ENCODE peak calls at places on chromosome 22, in eight cellular contexts. F is HCT116, P is GM23338, D is HL-60, W is SK-N-SH, S is HepG2, C is GM12878, G is K562. J is an unnamed sample.

GRCh38 chr22:40605676-40606250 is 30.8 kb downstream of the MRTFA start:
- DNase-seq in F (no peak), P (no peak), D (no peak), W (no peak), S (no peak), C (no peak), G (no peak), J (no peak)

GRCh38 chr22:48628891-48629559 is 1198.6 kb downstream of the BRD1 start:
- DNase-seq in F (no peak), P (no peak), D (no peak), W (no peak), S (no peak), C (no peak), G (no peak), J (no peak)

GRCh38 chr22:22935546-22936157 is 48.0 kb downstream of the IGLL5 start:
- DNase-seq in F (no peak), P (peak; percentile 24), D (peak; percentile 29), W (no peak), S (no peak), C (peak; percentile 99), G (peak; percentile 72), J (no peak)

GRCh38 chr22:49182416-49182815 is 645.3 kb downstream of the BRD1 start:
- DNase-seq in F (no peak), P (no peak), D (no peak), W (no peak), S (no peak), C (no peak), G (no peak), J (no peak)

GRCh38 chr22:29623553-29624169 is 20.2 kb downstream of the NF2 start:
- DNase-seq in F (no peak), P (no peak), D (no peak), W (no peak), S (no peak), C (no peak), G (no peak), J (no peak)

GRCh38 chr22:31036671-31037550 is 44.2 kb upstream of the SMTN start:
- DNase-seq in F (no peak), P (no peak), D (no peak), W (no peak), S (no peak), C (no peak), G (no peak), J (no peak)

GRCh38 chr22:40572976-40573375 is 63.5 kb downstream of the MRTFA start:
- DNase-seq in F (no peak), P (no peak), D (no peak), W (no peak), S (no peak), C (no peak), G (no peak), J (no peak)

GRCh38 chr22:48692734-48693376 is 1134.8 kb downstream of the BRD1 start:
- DNase-seq in F (no peak), P (no peak), D (no peak), W (no peak), S (peak; percentile 73), C (no peak), G (no peak), J (no peak)

GRCh38 chr22:19137384-19138216 is 6.5 kb downstream of the TSSK2 start:
- DNase-seq in F (no peak), P (no peak), D (no peak), W (no peak), S (no peak), C (no peak), G (no peak), J (no peak)

GRCh38 chr22:29387921-29388758 is at the start of gene AP1B1:
- DNase-seq in F (peak; percentile 87), P (peak; percentile 99), D (peak; percentile 85), W (peak; percentile 98), S (peak; percentile 90), C (peak; percentile 69), G (peak; percentile 95), J (peak; percentile 58)

DNA sequence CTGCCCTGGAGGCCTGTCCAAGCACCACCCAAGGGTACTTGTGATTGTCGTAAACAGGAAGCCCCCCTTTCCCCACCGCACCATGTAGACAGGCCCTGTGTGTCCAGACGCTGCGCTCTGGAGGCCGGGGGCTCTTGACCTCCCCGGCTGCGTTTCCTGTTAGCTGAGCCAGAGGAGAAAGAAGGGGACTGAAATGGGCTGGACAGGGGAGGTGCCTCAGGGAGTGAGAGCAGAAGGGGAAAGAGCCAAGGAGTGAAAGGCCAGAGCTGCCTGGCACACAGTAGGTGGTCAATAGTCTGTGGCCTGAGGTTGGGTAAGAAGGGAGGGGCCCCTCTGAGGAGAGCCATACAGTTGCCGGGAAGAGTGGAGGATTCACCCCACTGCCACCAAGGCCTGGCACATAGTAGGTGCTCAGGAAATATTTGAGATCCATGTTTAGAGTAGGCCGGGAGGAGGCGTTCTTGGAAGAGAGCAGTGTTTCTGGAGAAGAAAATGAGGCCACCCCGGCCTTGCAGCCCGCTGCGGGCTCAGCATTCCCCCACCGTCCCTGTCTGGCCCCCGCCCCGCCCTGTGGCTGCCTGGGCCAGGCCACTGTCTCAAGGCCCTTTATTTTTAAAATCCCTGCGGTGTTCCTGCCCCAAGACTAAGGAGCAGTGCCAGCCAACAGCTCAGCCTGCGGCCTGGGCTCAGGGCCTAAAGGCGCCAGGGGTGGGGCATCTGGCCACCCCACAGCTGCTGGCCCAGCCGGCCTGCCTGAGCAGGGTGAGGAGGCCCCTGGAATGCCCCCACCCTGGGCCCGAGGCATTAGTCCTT is 13.6 kb upstream of the CDC42EP1 start:
- DNase-seq in F (no peak), P (peak; percentile 87), D (no peak), W (no peak), S (peak; percentile 67), C (no peak), G (no peak), J (no peak)
- TF ChIP-seq REST in F (no peak), P (no peak), D (no peak), W (no peak), S (no peak), C (no peak), G (no peak), J (no peak)

DNA sequence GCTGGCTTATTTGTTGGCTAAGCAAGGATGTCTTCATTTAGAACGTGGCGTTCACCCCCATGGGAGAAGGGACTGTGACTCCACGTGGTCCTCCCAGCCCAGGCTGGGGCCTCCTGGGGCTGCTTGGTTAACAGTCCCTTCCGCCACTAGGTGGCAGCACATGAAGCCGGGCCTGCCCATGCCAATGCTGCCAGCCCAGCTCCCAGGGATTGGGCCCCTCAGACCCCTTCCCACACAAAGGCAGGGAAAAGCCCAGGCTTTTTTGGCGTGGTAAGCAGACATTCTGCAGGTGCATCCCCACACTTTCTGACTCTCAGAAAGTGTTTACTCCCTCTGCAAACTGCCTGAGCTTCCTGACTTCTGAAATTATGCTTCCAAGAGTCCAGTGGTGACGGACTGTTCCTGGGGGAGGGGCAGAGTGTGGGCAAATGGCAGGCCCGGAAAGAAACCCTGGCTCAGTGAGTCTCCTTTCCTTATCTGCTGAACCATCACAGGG is 3.1 kb downstream of the CBX6 start:
- DNase-seq in F (peak; percentile 40), P (peak; percentile 95), D (peak; percentile 54), W (peak; percentile 83), S (peak; percentile 64), C (no peak), G (peak; percentile 77), J (no peak)
- TF ChIP-seq POLR2AphosphoS5 in F (peak; percentile 28), P (no peak), D (no peak), W (no peak), S (no peak), C (peak; percentile 80), G (no peak), J (no peak)

GRCh38 chr22:37775785-37776638 is 31.7 kb upstream of the GCAT start:
- DNase-seq in F (no peak), P (no peak), D (no peak), W (no peak), S (no peak), C (no peak), G (no peak), J (no peak)
- TF ChIP-seq REST in F (no peak), P (no peak), D (no peak), W (no peak), S (no peak), C (no peak), G (no peak), J (no peak)

DNA sequence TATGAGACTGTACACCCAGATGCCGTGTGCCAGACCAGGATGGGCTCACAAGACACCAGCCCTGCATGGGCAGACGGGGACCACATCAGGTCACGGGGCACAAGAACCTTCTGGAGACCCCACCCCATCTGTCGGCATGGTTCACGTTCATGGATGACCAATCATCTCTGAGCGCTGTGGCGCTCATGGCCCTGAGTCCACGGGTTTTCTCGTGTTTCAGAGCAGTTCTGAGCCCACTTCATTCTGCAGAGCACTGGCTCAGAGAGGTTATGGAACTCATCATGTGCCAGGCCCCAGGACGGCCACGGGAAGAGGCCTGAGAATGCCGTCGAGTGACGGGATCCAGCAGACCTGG is 63.0 kb upstream of the PPARA start:
- DNase-seq in F (no peak), P (no peak), D (no peak), W (no peak), S (no peak), C (no peak), G (no peak), J (no peak)
- TF ChIP-seq POLR2AphosphoS5 in F (no peak), P (no peak), D (no peak), W (no peak), S (no peak), C (no peak), G (no peak), J (no peak)

GRCh38 chr22:43996981-43997265 is 27.2 kb upstream of the PARVB start:
- DNase-seq in F (no peak), P (peak; percentile 71), D (no peak), W (no peak), S (no peak), C (no peak), G (no peak), J (no peak)

GRCh38 chr22:43996170-43996980 is 27.7 kb upstream of the PARVB start:
- DNase-seq in F (no peak), P (no peak), D (peak; percentile 45), W (no peak), S (no peak), C (peak; percentile 30), G (no peak), J (no peak)

GRCh38 chr22:44000123-44000522 is 24.0 kb upstream of the PARVB start:
- DNase-seq in F (no peak), P (no peak), D (no peak), W (no peak), S (peak; percentile 27), C (no peak), G (no peak), J (no peak)

GRCh38 chr22:43999378-43999777 is 24.7 kb upstream of the PARVB start:
- DNase-seq in F (no peak), P (no peak), D (no peak), W (no peak), S (no peak), C (no peak), G (no peak), J (no peak)

GRCh38 chr22:43998865-43999264 is 25.2 kb upstream of the PARVB start:
- DNase-seq in F (no peak), P (no peak), D (no peak), W (no peak), S (no peak), C (no peak), G (no peak), J (no peak)
- TF ChIP-seq REST in F (no peak), P (no peak), D (no peak), W (no peak), S (no peak), C (no peak), G (no peak), J (no peak)

DNA sequence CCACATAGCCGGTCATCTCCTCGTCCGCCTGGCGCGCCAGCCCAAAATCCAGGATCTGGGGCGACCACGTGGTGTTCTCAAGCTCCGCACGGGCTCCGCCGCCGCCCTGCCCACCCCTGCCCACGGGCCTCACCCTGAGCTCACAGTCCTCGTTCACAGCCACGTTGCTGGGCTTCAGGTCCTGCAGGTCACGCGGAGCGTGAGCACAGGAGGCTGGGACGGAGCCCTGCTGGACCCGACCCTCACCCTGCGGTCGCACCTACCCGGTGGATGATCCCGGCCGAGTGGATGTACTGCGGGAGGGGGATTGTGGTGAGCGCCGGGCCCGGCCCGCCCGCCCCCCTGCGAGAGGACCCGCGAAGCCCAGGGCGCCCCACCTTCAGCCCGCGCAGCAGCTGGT is 3.2 kb downstream of the MAPK11 start:
- DNase-seq in F (no peak), P (no peak), D (no peak), W (no peak), S (no peak), C (no peak), G (no peak), J (no peak)
- TF ChIP-seq POLR2AphosphoS5 in F (no peak), P (no peak), D (no peak), W (no peak), S (no peak), C (no peak), G (no peak), J (no peak)

J was measured in Panc1.